ENCODE peak calls at places on chromosomes 13 and 19, in seven cellular contexts. One of them, this sample, is unnamed.

GRCh38 chr13:73544175-73544574 is 485.4 kb downstream of the KLF5 start:
- DNase-seq in mammary epithelial cell: no peak
- DNase-seq in endothelial cell: no peak
- DNase-seq in AG10803: no peak
- DNase-seq in AG04449: no peak
- DNase-seq in endothelial cell of umbilical vein: no peak
- DNase-seq in foreskin fibroblast: no peak
- DNase-seq in this sample: no peak

GRCh38 chr19:9836021-9836420 is 903 bp downstream of the PIN1 start:
- DNase-seq in mammary epithelial cell: no peak
- DNase-seq in endothelial cell: no peak
- DNase-seq in AG10803: peak
- DNase-seq in AG04449: no peak
- DNase-seq in endothelial cell of umbilical vein: no peak
- DNase-seq in foreskin fibroblast: peak
- DNase-seq in this sample: no peak

GRCh38 chr19:12260236-12260635 is 34.4 kb downstream of the ZNF44 start:
- DNase-seq in mammary epithelial cell: no peak
- DNase-seq in endothelial cell: no peak
- DNase-seq in AG10803: no peak
- DNase-seq in AG04449: no peak
- DNase-seq in endothelial cell of umbilical vein: no peak
- DNase-seq in foreskin fibroblast: no peak
- DNase-seq in this sample: no peak

GRCh38 chr13:54301085-54301484 is 1272.5 kb downstream of the OLFM4 start:
- DNase-seq in mammary epithelial cell: no peak
- DNase-seq in endothelial cell: no peak
- DNase-seq in AG10803: no peak
- DNase-seq in AG04449: no peak
- DNase-seq in endothelial cell of umbilical vein: no peak
- DNase-seq in foreskin fibroblast: no peak
- DNase-seq in this sample: no peak

GRCh38 chr19:36605101-36605838 is at the start of gene ZNF382:
- DNase-seq in mammary epithelial cell: peak
- DNase-seq in endothelial cell: peak
- DNase-seq in AG10803: peak
- DNase-seq in AG04449: no peak
- DNase-seq in endothelial cell of umbilical vein: peak
- DNase-seq in foreskin fibroblast: peak
- DNase-seq in this sample: peak

GRCh38 chr19:9673912-9674668 is 810 bp downstream of the ZNF562 start:
- DNase-seq in mammary epithelial cell: peak
- DNase-seq in endothelial cell: no peak
- DNase-seq in AG10803: no peak
- DNase-seq in AG04449: no peak
- DNase-seq in endothelial cell of umbilical vein: peak
- DNase-seq in foreskin fibroblast: peak
- DNase-seq in this sample: no peak

GRCh38 chr19:39168258-39169142 is 28.3 kb upstream of the NCCRP1 start:
- DNase-seq in mammary epithelial cell: no peak
- DNase-seq in endothelial cell: no peak
- DNase-seq in AG10803: no peak
- DNase-seq in AG04449: no peak
- DNase-seq in endothelial cell of umbilical vein: no peak
- DNase-seq in foreskin fibroblast: no peak
- DNase-seq in this sample: no peak

GRCh38 chr13:25429466-25429865 is 57.7 kb downstream of the ATP8A2 start:
- DNase-seq in mammary epithelial cell: no peak
- DNase-seq in endothelial cell: no peak
- DNase-seq in AG10803: no peak
- DNase-seq in AG04449: no peak
- DNase-seq in endothelial cell of umbilical vein: no peak
- DNase-seq in foreskin fibroblast: no peak
- DNase-seq in this sample: no peak

GRCh38 chr19:44284968-44285367 is 19.9 kb downstream of the ZNF235 start:
- DNase-seq in mammary epithelial cell: no peak
- DNase-seq in endothelial cell: no peak
- DNase-seq in AG10803: no peak
- DNase-seq in AG04449: no peak
- DNase-seq in endothelial cell of umbilical vein: no peak
- DNase-seq in foreskin fibroblast: no peak
- DNase-seq in this sample: no peak

GRCh38 chr13:112843392-112844250 is 125.4 kb upstream of the MCF2L start:
- DNase-seq in mammary epithelial cell: no peak
- DNase-seq in endothelial cell: no peak
- DNase-seq in AG10803: no peak
- DNase-seq in AG04449: no peak
- DNase-seq in endothelial cell of umbilical vein: no peak
- DNase-seq in foreskin fibroblast: no peak
- DNase-seq in this sample: no peak

GRCh38 chr13:41700790-41701310 is 243.5 kb downstream of the RGCC start:
- DNase-seq in mammary epithelial cell: peak
- DNase-seq in endothelial cell: no peak
- DNase-seq in AG10803: peak
- DNase-seq in AG04449: peak
- DNase-seq in endothelial cell of umbilical vein: peak
- DNase-seq in foreskin fibroblast: peak
- DNase-seq in this sample: peak

GRCh38 chr13:85864963-85865530 is 65.8 kb upstream of the SLITRK6 start:
- DNase-seq in mammary epithelial cell: peak
- DNase-seq in endothelial cell: peak
- DNase-seq in AG10803: no peak
- DNase-seq in AG04449: no peak
- DNase-seq in endothelial cell of umbilical vein: no peak
- DNase-seq in foreskin fibroblast: peak
- DNase-seq in this sample: no peak

GRCh38 chr19:21602105-21602658 is 96.8 kb downstream of the ZNF429 start:
- DNase-seq in mammary epithelial cell: no peak
- DNase-seq in endothelial cell: no peak
- DNase-seq in AG10803: no peak
- DNase-seq in AG04449: no peak
- DNase-seq in endothelial cell of umbilical vein: no peak
- DNase-seq in foreskin fibroblast: no peak
- DNase-seq in this sample: no peak

GRCh38 chr13:26772531-26772930 is 11.9 kb upstream of the GPR12 start:
- DNase-seq in mammary epithelial cell: no peak
- DNase-seq in endothelial cell: no peak
- DNase-seq in AG10803: no peak
- DNase-seq in AG04449: no peak
- DNase-seq in endothelial cell of umbilical vein: no peak
- DNase-seq in foreskin fibroblast: no peak
- DNase-seq in this sample: no peak

GRCh38 chr13:47621931-47622330 is 379.1 kb downstream of the SUCLA2 start:
- DNase-seq in mammary epithelial cell: peak
- DNase-seq in endothelial cell: no peak
- DNase-seq in AG10803: no peak
- DNase-seq in AG04449: no peak
- DNase-seq in endothelial cell of umbilical vein: no peak
- DNase-seq in foreskin fibroblast: peak
- DNase-seq in this sample: no peak

GRCh38 chr19:55161571-55162322 is 4.2 kb upstream of the TNNI3 start:
- DNase-seq in mammary epithelial cell: no peak
- DNase-seq in endothelial cell: no peak
- DNase-seq in AG10803: no peak
- DNase-seq in AG04449: no peak
- DNase-seq in endothelial cell of umbilical vein: no peak
- DNase-seq in foreskin fibroblast: no peak
- DNase-seq in this sample: no peak

GRCh38 chr19:38376576-38376975 is 2.2 kb downstream of the PSMD8 start:
- DNase-seq in mammary epithelial cell: no peak
- DNase-seq in endothelial cell: no peak
- DNase-seq in AG10803: no peak
- DNase-seq in AG04449: no peak
- DNase-seq in endothelial cell of umbilical vein: no peak
- DNase-seq in foreskin fibroblast: no peak
- DNase-seq in this sample: no peak

GRCh38 chr13:104297075-104297474 is 1230.9 kb upstream of the SLC10A2 start:
- DNase-seq in mammary epithelial cell: no peak
- DNase-seq in endothelial cell: no peak
- DNase-seq in AG10803: no peak
- DNase-seq in AG04449: no peak
- DNase-seq in endothelial cell of umbilical vein: no peak
- DNase-seq in foreskin fibroblast: no peak
- DNase-seq in this sample: no peak

GRCh38 chr13:40404967-40405716 is 261.3 kb downstream of the FOXO1 start:
- DNase-seq in mammary epithelial cell: no peak
- DNase-seq in endothelial cell: no peak
- DNase-seq in AG10803: no peak
- DNase-seq in AG04449: no peak
- DNase-seq in endothelial cell of umbilical vein: no peak
- DNase-seq in foreskin fibroblast: no peak
- DNase-seq in this sample: no peak

GRCh38 chr13:29800687-29801086 is 49.7 kb downstream of the UBL3 start:
- DNase-seq in mammary epithelial cell: no peak
- DNase-seq in endothelial cell: no peak
- DNase-seq in AG10803: no peak
- DNase-seq in AG04449: no peak
- DNase-seq in endothelial cell of umbilical vein: no peak
- DNase-seq in foreskin fibroblast: no peak
- DNase-seq in this sample: no peak

GRCh38 chr19:30693179-30693578 is 321.0 kb downstream of the ZNF536 start:
- DNase-seq in mammary epithelial cell: no peak
- DNase-seq in endothelial cell: no peak
- DNase-seq in AG10803: peak
- DNase-seq in AG04449: no peak
- DNase-seq in endothelial cell of umbilical vein: no peak
- DNase-seq in foreskin fibroblast: no peak
- DNase-seq in this sample: no peak

GRCh38 chr19:8302357-8302691 is 5.8 kb downstream of the CD320 start:
- DNase-seq in mammary epithelial cell: no peak
- DNase-seq in endothelial cell: peak
- DNase-seq in AG10803: no peak
- DNase-seq in AG04449: no peak
- DNase-seq in endothelial cell of umbilical vein: no peak
- DNase-seq in foreskin fibroblast: peak
- DNase-seq in this sample: peak

GRCh38 chr19:46250057-46250456 is 20.5 kb downstream of the IGFL1 start:
- DNase-seq in mammary epithelial cell: peak
- DNase-seq in endothelial cell: no peak
- DNase-seq in AG10803: no peak
- DNase-seq in AG04449: no peak
- DNase-seq in endothelial cell of umbilical vein: no peak
- DNase-seq in foreskin fibroblast: no peak
- DNase-seq in this sample: no peak
- TF ChIP-seq CTCF in mammary epithelial cell: no peak
- TF ChIP-seq CTCF in endothelial cell: no peak
- TF ChIP-seq CTCF in AG10803: no peak
- TF ChIP-seq CTCF in AG04449: no peak
- TF ChIP-seq CTCF in endothelial cell of umbilical vein: no peak
- TF ChIP-seq CTCF in foreskin fibroblast: no peak
- TF ChIP-seq CTCF in this sample: no peak

DNA sequence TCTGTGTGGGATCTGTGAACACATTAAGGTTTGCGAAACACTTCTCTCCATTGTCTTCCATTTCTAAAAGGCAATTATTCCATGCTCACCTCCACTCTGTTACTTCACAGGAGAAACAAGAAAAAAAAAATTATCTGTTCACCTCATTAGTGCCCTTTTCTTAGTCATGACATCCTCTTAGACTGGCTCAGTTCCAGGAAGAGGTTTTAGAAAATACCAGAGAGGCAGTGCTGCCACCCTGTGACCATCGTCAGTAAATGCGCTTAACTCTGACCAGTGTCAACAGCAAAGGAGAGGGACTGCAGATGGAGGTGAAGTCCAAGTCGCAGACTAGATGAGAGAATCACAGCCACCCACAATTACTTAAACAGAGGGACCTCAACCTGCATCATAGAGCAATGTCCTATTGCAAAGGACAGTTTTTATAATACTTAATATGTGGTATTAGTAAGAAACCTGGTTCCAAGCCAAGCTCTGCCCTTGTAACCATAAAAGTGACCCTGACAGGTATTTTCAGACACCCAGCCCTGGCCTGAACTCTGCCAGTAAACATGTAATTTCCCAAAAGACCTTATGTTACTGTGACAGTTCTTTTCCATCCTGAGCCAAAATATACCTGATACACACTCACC is 19.4 kb downstream of the CEACAM21 start:
- DNase-seq in mammary epithelial cell: peak
- DNase-seq in endothelial cell: peak
- DNase-seq in AG10803: peak
- DNase-seq in AG04449: peak
- DNase-seq in endothelial cell of umbilical vein: peak
- DNase-seq in foreskin fibroblast: peak
- DNase-seq in this sample: peak
- TF ChIP-seq CTCF in mammary epithelial cell: peak
- TF ChIP-seq CTCF in endothelial cell: peak
- TF ChIP-seq CTCF in AG10803: peak
- TF ChIP-seq CTCF in AG04449: peak
- TF ChIP-seq CTCF in endothelial cell of umbilical vein: peak
- TF ChIP-seq CTCF in foreskin fibroblast: peak
- TF ChIP-seq CTCF in this sample: peak

GRCh38 chr19:18488403-18488723 is 33.5 kb downstream of the ELL start:
- DNase-seq in mammary epithelial cell: peak
- DNase-seq in endothelial cell: no peak
- DNase-seq in AG10803: peak
- DNase-seq in AG04449: no peak
- DNase-seq in endothelial cell of umbilical vein: no peak
- DNase-seq in foreskin fibroblast: peak
- DNase-seq in this sample: no peak
- TF ChIP-seq CTCF in mammary epithelial cell: peak
- TF ChIP-seq CTCF in endothelial cell: peak
- TF ChIP-seq CTCF in AG10803: peak
- TF ChIP-seq CTCF in AG04449: peak
- TF ChIP-seq CTCF in endothelial cell of umbilical vein: peak
- TF ChIP-seq CTCF in foreskin fibroblast: peak
- TF ChIP-seq CTCF in this sample: peak

GRCh38 chr19:53103141-53103902 is at the start of gene ZNF160:
- DNase-seq in mammary epithelial cell: peak
- DNase-seq in endothelial cell: peak
- DNase-seq in AG10803: peak
- DNase-seq in AG04449: peak
- DNase-seq in endothelial cell of umbilical vein: peak
- DNase-seq in foreskin fibroblast: peak
- DNase-seq in this sample: peak

GRCh38 chr19:53102701-53103140 is 501 bp downstream of the ZNF160 start:
- DNase-seq in mammary epithelial cell: peak
- DNase-seq in endothelial cell: peak
- DNase-seq in AG10803: peak
- DNase-seq in AG04449: no peak
- DNase-seq in endothelial cell of umbilical vein: peak
- DNase-seq in foreskin fibroblast: peak
- DNase-seq in this sample: peak

GRCh38 chr19:53101518-53101917 is 1.7 kb downstream of the ZNF160 start:
- DNase-seq in mammary epithelial cell: peak
- DNase-seq in endothelial cell: no peak
- DNase-seq in AG10803: no peak
- DNase-seq in AG04449: no peak
- DNase-seq in endothelial cell of umbilical vein: no peak
- DNase-seq in foreskin fibroblast: peak
- DNase-seq in this sample: no peak

GRCh38 chr19:53102186-53102585 is 1.0 kb downstream of the ZNF160 start:
- DNase-seq in mammary epithelial cell: no peak
- DNase-seq in endothelial cell: no peak
- DNase-seq in AG10803: no peak
- DNase-seq in AG04449: no peak
- DNase-seq in endothelial cell of umbilical vein: no peak
- DNase-seq in foreskin fibroblast: peak
- DNase-seq in this sample: no peak

DNA sequence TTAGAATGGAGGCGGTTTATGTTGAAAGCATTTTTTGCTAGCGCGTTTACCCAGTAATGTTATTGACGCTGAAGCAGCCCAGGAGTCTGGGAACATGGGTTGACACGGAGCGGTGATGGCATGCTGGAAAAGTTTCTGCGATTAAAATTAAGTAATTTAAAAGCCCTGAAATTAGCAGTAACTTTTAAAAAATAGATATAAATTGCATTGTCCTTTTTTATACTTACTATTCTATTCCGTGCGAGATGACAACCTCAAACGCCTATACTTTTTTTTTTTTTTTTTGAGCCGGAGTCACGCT is 631 bp upstream of the ZNF160 start:
- DNase-seq in mammary epithelial cell: no peak
- DNase-seq in endothelial cell: no peak
- DNase-seq in AG10803: no peak
- DNase-seq in AG04449: no peak
- DNase-seq in endothelial cell of umbilical vein: no peak
- DNase-seq in foreskin fibroblast: peak
- DNase-seq in this sample: no peak
- TF ChIP-seq CTCF in mammary epithelial cell: no peak
- TF ChIP-seq CTCF in endothelial cell: no peak
- TF ChIP-seq CTCF in AG10803: no peak
- TF ChIP-seq CTCF in AG04449: no peak
- TF ChIP-seq CTCF in endothelial cell of umbilical vein: no peak
- TF ChIP-seq CTCF in foreskin fibroblast: no peak
- TF ChIP-seq CTCF in this sample: no peak